ENCODE peak calls at places on chromosomes 5 and 9, in five cellular contexts. One of them, this sample, is unnamed.

GRCh38 chr5:20554001-20554400 is 566.0 kb upstream of the CDH18 start:
- DNase-seq in activated T-cell treated with anti-CD3 and anti-CD28 coated beads, Interleukin-2, amount 50 U/mL, for 24 hours: no peak
- DNase-seq in iPS-NIHi11: no peak
- DNase-seq in kidney tubule cell: no peak
- DNase-seq in adipocyte: peak
- DNase-seq in this sample: no peak

GRCh38 chr9:90847971-90848370 is 46.4 kb downstream of the SYK start:
- DNase-seq in activated T-cell treated with anti-CD3 and anti-CD28 coated beads, Interleukin-2, amount 50 U/mL, for 24 hours: no peak
- DNase-seq in iPS-NIHi11: no peak
- DNase-seq in kidney tubule cell: no peak
- DNase-seq in adipocyte: peak
- DNase-seq in this sample: no peak

GRCh38 chr5:168601972-168602371 is 22.8 kb upstream of the PANK3 start:
- DNase-seq in activated T-cell treated with anti-CD3 and anti-CD28 coated beads, Interleukin-2, amount 50 U/mL, for 24 hours: no peak
- DNase-seq in iPS-NIHi11: no peak
- DNase-seq in kidney tubule cell: no peak
- DNase-seq in adipocyte: no peak
- DNase-seq in this sample: no peak

GRCh38 chr9:131273146-131273545 is 3.2 kb downstream of the FAM78A start:
- DNase-seq in activated T-cell treated with anti-CD3 and anti-CD28 coated beads, Interleukin-2, amount 50 U/mL, for 24 hours: peak
- DNase-seq in iPS-NIHi11: no peak
- DNase-seq in kidney tubule cell: no peak
- DNase-seq in adipocyte: no peak
- DNase-seq in this sample: no peak

GRCh38 chr5:78546597-78546996 is 102.0 kb downstream of the LHFPL2 start:
- DNase-seq in activated T-cell treated with anti-CD3 and anti-CD28 coated beads, Interleukin-2, amount 50 U/mL, for 24 hours: no peak
- DNase-seq in iPS-NIHi11: no peak
- DNase-seq in kidney tubule cell: no peak
- DNase-seq in adipocyte: no peak
- DNase-seq in this sample: no peak

GRCh38 chr5:34682926-34683623 is 26.9 kb downstream of the RAI14 start:
- DNase-seq in activated T-cell treated with anti-CD3 and anti-CD28 coated beads, Interleukin-2, amount 50 U/mL, for 24 hours: no peak
- DNase-seq in iPS-NIHi11: no peak
- DNase-seq in kidney tubule cell: peak
- DNase-seq in adipocyte: no peak
- DNase-seq in this sample: peak

GRCh38 chr9:22111871-22112247 is 102.8 kb upstream of the CDKN2B start:
- DNase-seq in activated T-cell treated with anti-CD3 and anti-CD28 coated beads, Interleukin-2, amount 50 U/mL, for 24 hours: no peak
- DNase-seq in iPS-NIHi11: no peak
- DNase-seq in kidney tubule cell: peak
- DNase-seq in adipocyte: peak
- DNase-seq in this sample: peak

GRCh38 chr9:86679979-86680378 is 267.3 kb downstream of the GAS1 start:
- DNase-seq in activated T-cell treated with anti-CD3 and anti-CD28 coated beads, Interleukin-2, amount 50 U/mL, for 24 hours: no peak
- DNase-seq in iPS-NIHi11: no peak
- DNase-seq in kidney tubule cell: no peak
- DNase-seq in adipocyte: no peak
- DNase-seq in this sample: no peak

GRCh38 chr9:87395804-87396458 is 101.7 kb upstream of the DAPK1 start:
- DNase-seq in activated T-cell treated with anti-CD3 and anti-CD28 coated beads, Interleukin-2, amount 50 U/mL, for 24 hours: no peak
- DNase-seq in iPS-NIHi11: no peak
- DNase-seq in kidney tubule cell: peak
- DNase-seq in adipocyte: no peak
- DNase-seq in this sample: no peak

GRCh38 chr9:131854906-131855504 is 115.1 kb upstream of the RAPGEF1 start:
- DNase-seq in activated T-cell treated with anti-CD3 and anti-CD28 coated beads, Interleukin-2, amount 50 U/mL, for 24 hours: no peak
- DNase-seq in iPS-NIHi11: no peak
- DNase-seq in kidney tubule cell: no peak
- DNase-seq in adipocyte: peak
- DNase-seq in this sample: no peak

GRCh38 chr9:88533951-88534455 is 975 bp upstream of the NXNL2 start:
- DNase-seq in activated T-cell treated with anti-CD3 and anti-CD28 coated beads, Interleukin-2, amount 50 U/mL, for 24 hours: no peak
- DNase-seq in iPS-NIHi11: peak
- DNase-seq in kidney tubule cell: no peak
- DNase-seq in adipocyte: peak
- DNase-seq in this sample: peak

GRCh38 chr9:94870793-94871558 is 144.5 kb downstream of the AOPEP start:
- DNase-seq in activated T-cell treated with anti-CD3 and anti-CD28 coated beads, Interleukin-2, amount 50 U/mL, for 24 hours: no peak
- DNase-seq in iPS-NIHi11: no peak
- DNase-seq in kidney tubule cell: peak
- DNase-seq in adipocyte: no peak
- DNase-seq in this sample: peak

GRCh38 chr5:124906339-124907097 is 160.1 kb upstream of the ZNF608 start:
- DNase-seq in activated T-cell treated with anti-CD3 and anti-CD28 coated beads, Interleukin-2, amount 50 U/mL, for 24 hours: no peak
- DNase-seq in iPS-NIHi11: no peak
- DNase-seq in kidney tubule cell: peak
- DNase-seq in adipocyte: peak
- DNase-seq in this sample: peak

GRCh38 chr9:115520626-115521025 is 402.7 kb upstream of the TNC start:
- DNase-seq in activated T-cell treated with anti-CD3 and anti-CD28 coated beads, Interleukin-2, amount 50 U/mL, for 24 hours: no peak
- DNase-seq in iPS-NIHi11: no peak
- DNase-seq in kidney tubule cell: no peak
- DNase-seq in adipocyte: no peak
- DNase-seq in this sample: no peak

GRCh38 chr9:101601904-101602765 is 7.4 kb upstream of the PPP3R2 start:
- DNase-seq in activated T-cell treated with anti-CD3 and anti-CD28 coated beads, Interleukin-2, amount 50 U/mL, for 24 hours: no peak
- DNase-seq in iPS-NIHi11: peak
- DNase-seq in kidney tubule cell: peak
- DNase-seq in adipocyte: peak
- DNase-seq in this sample: peak

GRCh38 chr9:106305428-106306133 is 557.4 kb upstream of the ZNF462 start:
- DNase-seq in activated T-cell treated with anti-CD3 and anti-CD28 coated beads, Interleukin-2, amount 50 U/mL, for 24 hours: no peak
- DNase-seq in iPS-NIHi11: no peak
- DNase-seq in kidney tubule cell: no peak
- DNase-seq in adipocyte: no peak
- DNase-seq in this sample: no peak

GRCh38 chr9:98091735-98092632 is 27.0 kb downstream of the TRIM14 start:
- DNase-seq in activated T-cell treated with anti-CD3 and anti-CD28 coated beads, Interleukin-2, amount 50 U/mL, for 24 hours: peak
- DNase-seq in iPS-NIHi11: peak
- DNase-seq in kidney tubule cell: no peak
- DNase-seq in adipocyte: no peak
- DNase-seq in this sample: peak

GRCh38 chr5:121640298-121640697 is 211.4 kb upstream of the FTMT start:
- DNase-seq in activated T-cell treated with anti-CD3 and anti-CD28 coated beads, Interleukin-2, amount 50 U/mL, for 24 hours: no peak
- DNase-seq in iPS-NIHi11: no peak
- DNase-seq in kidney tubule cell: no peak
- DNase-seq in adipocyte: no peak
- DNase-seq in this sample: no peak

GRCh38 chr5:17425385-17426070 is 72.5 kb upstream of the TAF11L2 start:
- DNase-seq in activated T-cell treated with anti-CD3 and anti-CD28 coated beads, Interleukin-2, amount 50 U/mL, for 24 hours: no peak
- DNase-seq in iPS-NIHi11: no peak
- DNase-seq in kidney tubule cell: no peak
- DNase-seq in adipocyte: no peak
- DNase-seq in this sample: no peak

GRCh38 chr9:116144038-116144437 is 9.6 kb upstream of the PAPPA start:
- DNase-seq in activated T-cell treated with anti-CD3 and anti-CD28 coated beads, Interleukin-2, amount 50 U/mL, for 24 hours: no peak
- DNase-seq in iPS-NIHi11: no peak
- DNase-seq in kidney tubule cell: peak
- DNase-seq in adipocyte: peak
- DNase-seq in this sample: peak

GRCh38 chr5:138597660-138598400 is 22.6 kb upstream of the HSPA9 start:
- DNase-seq in activated T-cell treated with anti-CD3 and anti-CD28 coated beads, Interleukin-2, amount 50 U/mL, for 24 hours: no peak
- DNase-seq in iPS-NIHi11: no peak
- DNase-seq in kidney tubule cell: no peak
- DNase-seq in adipocyte: no peak
- DNase-seq in this sample: peak

GRCh38 chr5:54895816-54896341 is 89.5 kb downstream of the ESM1 start:
- DNase-seq in activated T-cell treated with anti-CD3 and anti-CD28 coated beads, Interleukin-2, amount 50 U/mL, for 24 hours: no peak
- DNase-seq in iPS-NIHi11: peak
- DNase-seq in kidney tubule cell: peak
- DNase-seq in adipocyte: peak
- DNase-seq in this sample: peak

GRCh38 chr5:31806566-31806965 is 167.6 kb downstream of the PDZD2 start:
- DNase-seq in activated T-cell treated with anti-CD3 and anti-CD28 coated beads, Interleukin-2, amount 50 U/mL, for 24 hours: no peak
- DNase-seq in iPS-NIHi11: no peak
- DNase-seq in kidney tubule cell: no peak
- DNase-seq in adipocyte: peak
- DNase-seq in this sample: no peak

GRCh38 chr5:176416123-176416924 is at the start of gene CLTB:
- DNase-seq in activated T-cell treated with anti-CD3 and anti-CD28 coated beads, Interleukin-2, amount 50 U/mL, for 24 hours: peak
- DNase-seq in iPS-NIHi11: peak
- DNase-seq in kidney tubule cell: peak
- DNase-seq in adipocyte: peak
- DNase-seq in this sample: peak

GRCh38 chr5:25094219-25094618 is 449.4 kb upstream of the CDH10 start:
- DNase-seq in activated T-cell treated with anti-CD3 and anti-CD28 coated beads, Interleukin-2, amount 50 U/mL, for 24 hours: no peak
- DNase-seq in iPS-NIHi11: no peak
- DNase-seq in kidney tubule cell: no peak
- DNase-seq in adipocyte: no peak
- DNase-seq in this sample: no peak

GRCh38 chr9:5696884-5697283 is 68.0 kb downstream of the RIC1 start:
- DNase-seq in activated T-cell treated with anti-CD3 and anti-CD28 coated beads, Interleukin-2, amount 50 U/mL, for 24 hours: no peak
- DNase-seq in iPS-NIHi11: no peak
- DNase-seq in kidney tubule cell: no peak
- DNase-seq in adipocyte: no peak
- DNase-seq in this sample: no peak

This sample was measured in bronchial epithelial cell.